ENCODE peak calls at places on chromosomes 1 and 21, in five cellular contexts. One of them, this sample, is unnamed.

GRCh38 chr1:94063379-94063778 is 57.6 kb downstream of the ABCA4 start:
- DNase-seq in DMS153: no peak
- DNase-seq in renal cortical epithelial cell: peak; percentile 62
- DNase-seq in bronchial epithelial cell: peak; percentile 32
- DNase-seq in activated naive CD4-positive, alpha-beta T cell: no peak
- DNase-seq in this sample: no peak

GRCh38 chr21:18294100-18294499 is 49.5 kb downstream of the CHODL start:
- DNase-seq in renal cortical epithelial cell: no peak
- DNase-seq in bronchial epithelial cell: no peak
- DNase-seq in DMS153: no peak
- DNase-seq in activated naive CD4-positive, alpha-beta T cell: no peak
- DNase-seq in this sample: no peak

GRCh38 chr1:75707191-75707590 is 17.3 kb upstream of the ACADM start:
- DNase-seq in activated naive CD4-positive, alpha-beta T cell: no peak
- DNase-seq in renal cortical epithelial cell: peak; percentile 83
- DNase-seq in bronchial epithelial cell: no peak
- DNase-seq in DMS153: no peak
- DNase-seq in this sample: no peak

GRCh38 chr1:160428655-160429054 is 28.3 kb downstream of the VANGL2 start:
- DNase-seq in renal cortical epithelial cell: peak; percentile 59
- DNase-seq in activated naive CD4-positive, alpha-beta T cell: peak; percentile 6
- DNase-seq in bronchial epithelial cell: peak; percentile 54
- DNase-seq in DMS153: peak; percentile 92
- DNase-seq in this sample: no peak

GRCh38 chr1:44811714-44812151 is 3.4 kb downstream of the BTBD19 start:
- DNase-seq in bronchial epithelial cell: no peak
- DNase-seq in renal cortical epithelial cell: peak; percentile 79
- DNase-seq in DMS153: no peak
- DNase-seq in activated naive CD4-positive, alpha-beta T cell: no peak
- DNase-seq in this sample: no peak

GRCh38 chr1:228964178-228964819 is 229.0 kb downstream of the RHOU start:
- DNase-seq in activated naive CD4-positive, alpha-beta T cell: no peak
- DNase-seq in DMS153: no peak
- DNase-seq in renal cortical epithelial cell: peak; percentile 78
- DNase-seq in bronchial epithelial cell: peak; percentile 40
- DNase-seq in this sample: no peak

GRCh38 chr1:248873993-248874671 is 15.2 kb upstream of the ZNF692 start:
- DNase-seq in DMS153: peak; percentile 96
- DNase-seq in renal cortical epithelial cell: peak; percentile 85
- DNase-seq in bronchial epithelial cell: peak; percentile 84
- DNase-seq in activated naive CD4-positive, alpha-beta T cell: peak; percentile 70
- DNase-seq in this sample: no peak

GRCh38 chr1:225866061-225866844 is 15.9 kb downstream of the TMEM63A start:
- DNase-seq in renal cortical epithelial cell: no peak
- DNase-seq in bronchial epithelial cell: peak; percentile 48
- DNase-seq in DMS153: no peak
- DNase-seq in activated naive CD4-positive, alpha-beta T cell: peak; percentile 41
- DNase-seq in this sample: no peak

GRCh38 chr1:33459766-33460543 is 12.5 kb upstream of the ZSCAN20 start:
- DNase-seq in DMS153: peak; percentile 17
- DNase-seq in activated naive CD4-positive, alpha-beta T cell: no peak
- DNase-seq in bronchial epithelial cell: peak; percentile 77
- DNase-seq in renal cortical epithelial cell: peak; percentile 41
- DNase-seq in this sample: no peak

GRCh38 chr1:100952104-100952745 is 56.3 kb downstream of the SLC30A7 start:
- DNase-seq in renal cortical epithelial cell: no peak
- DNase-seq in bronchial epithelial cell: peak; percentile 55
- DNase-seq in DMS153: no peak
- DNase-seq in activated naive CD4-positive, alpha-beta T cell: no peak
- DNase-seq in this sample: no peak

GRCh38 chr1:43541141-43541540 is 10.5 kb downstream of the PTPRF start:
- DNase-seq in bronchial epithelial cell: no peak
- DNase-seq in renal cortical epithelial cell: no peak
- DNase-seq in activated naive CD4-positive, alpha-beta T cell: no peak
- DNase-seq in DMS153: no peak
- DNase-seq in this sample: no peak

GRCh38 chr1:53085405-53085804 is 23.4 kb downstream of the PODN start:
- DNase-seq in renal cortical epithelial cell: no peak
- DNase-seq in DMS153: no peak
- DNase-seq in bronchial epithelial cell: no peak
- DNase-seq in activated naive CD4-positive, alpha-beta T cell: no peak
- DNase-seq in this sample: no peak

GRCh38 chr1:215380566-215380965 is 186.5 kb upstream of the KCTD3 start:
- DNase-seq in bronchial epithelial cell: no peak
- DNase-seq in renal cortical epithelial cell: no peak
- DNase-seq in activated naive CD4-positive, alpha-beta T cell: no peak
- DNase-seq in DMS153: no peak
- DNase-seq in this sample: no peak

GRCh38 chr1:178004926-178005391 is 35.1 kb upstream of the SEC16B start:
- DNase-seq in bronchial epithelial cell: peak; percentile 83
- DNase-seq in DMS153: no peak
- DNase-seq in activated naive CD4-positive, alpha-beta T cell: no peak
- DNase-seq in renal cortical epithelial cell: peak; percentile 70
- DNase-seq in this sample: no peak

GRCh38 chr1:23452011-23452411 is 27.5 kb upstream of the TCEA3 start:
- DNase-seq in activated naive CD4-positive, alpha-beta T cell: no peak
- DNase-seq in renal cortical epithelial cell: peak; percentile 34
- DNase-seq in bronchial epithelial cell: peak; percentile 87
- DNase-seq in DMS153: peak; percentile 68
- DNase-seq in this sample: no peak

GRCh38 chr21:32726742-32727477 is 903 bp downstream of the SYNJ1 start:
- DNase-seq in activated naive CD4-positive, alpha-beta T cell: no peak
- DNase-seq in bronchial epithelial cell: peak; percentile 40
- DNase-seq in renal cortical epithelial cell: peak; percentile 41
- DNase-seq in DMS153: no peak
- DNase-seq in this sample: no peak

GRCh38 chr1:53172751-53173498 is 23.7 kb upstream of the CPT2 start:
- DNase-seq in renal cortical epithelial cell: peak; percentile 41
- DNase-seq in DMS153: peak; percentile 30
- DNase-seq in activated naive CD4-positive, alpha-beta T cell: no peak
- DNase-seq in bronchial epithelial cell: no peak
- DNase-seq in this sample: no peak

GRCh38 chr1:167915528-167916102 is 1.7 kb upstream of the ADCY10 start:
- DNase-seq in DMS153: no peak
- DNase-seq in renal cortical epithelial cell: no peak
- DNase-seq in bronchial epithelial cell: no peak
- DNase-seq in activated naive CD4-positive, alpha-beta T cell: no peak
- DNase-seq in this sample: no peak

GRCh38 chr1:11740258-11741192 is 4.6 kb downstream of the AGTRAP start:
- DNase-seq in DMS153: no peak
- DNase-seq in bronchial epithelial cell: no peak
- DNase-seq in renal cortical epithelial cell: no peak
- DNase-seq in activated naive CD4-positive, alpha-beta T cell: no peak
- DNase-seq in this sample: no peak